ENCODE peak calls at places on chromosomes 11 and 22, in eight cellular contexts. One of them, this sample, is unnamed.

GRCh38 chr11:1559103-1559951 is 12.7 kb downstream of the DUSP8 start:
- DNase-seq in neural progenitor cell: peak
- DNase-seq in GM23338: peak
- DNase-seq in HCT116: no peak
- DNase-seq in SK-N-SH: peak
- DNase-seq in hepatocyte: peak
- DNase-seq in PC-3: peak
- DNase-seq in MM.1S: no peak
- DNase-seq in this sample: no peak

GRCh38 chr11:34614334-34615113 is 6.4 kb upstream of the EHF start:
- DNase-seq in neural progenitor cell: no peak
- DNase-seq in GM23338: no peak
- DNase-seq in HCT116: no peak
- DNase-seq in SK-N-SH: no peak
- DNase-seq in hepatocyte: no peak
- DNase-seq in PC-3: no peak
- DNase-seq in MM.1S: no peak
- DNase-seq in this sample: no peak

GRCh38 chr22:49514211-49514610 is 313.5 kb downstream of the BRD1 start:
- DNase-seq in neural progenitor cell: no peak
- DNase-seq in GM23338: no peak
- DNase-seq in HCT116: no peak
- DNase-seq in SK-N-SH: no peak
- DNase-seq in hepatocyte: no peak
- DNase-seq in PC-3: no peak
- DNase-seq in MM.1S: no peak
- DNase-seq in this sample: no peak

GRCh38 chr22:46731246-46732040 is 6.6 kb downstream of the CERK start:
- DNase-seq in neural progenitor cell: peak
- DNase-seq in GM23338: peak
- DNase-seq in HCT116: no peak
- DNase-seq in SK-N-SH: peak
- DNase-seq in hepatocyte: peak
- DNase-seq in PC-3: no peak
- DNase-seq in MM.1S: no peak
- DNase-seq in this sample: no peak

GRCh38 chr11:63896071-63896470 is 20.9 kb downstream of the RCOR2 start:
- DNase-seq in neural progenitor cell: no peak
- DNase-seq in GM23338: no peak
- DNase-seq in HCT116: no peak
- DNase-seq in SK-N-SH: no peak
- DNase-seq in hepatocyte: no peak
- DNase-seq in PC-3: no peak
- DNase-seq in MM.1S: no peak
- DNase-seq in this sample: no peak

GRCh38 chr11:21861314-21861713 is 331.6 kb upstream of the ANO5 start:
- DNase-seq in neural progenitor cell: peak
- DNase-seq in GM23338: peak
- DNase-seq in HCT116: no peak
- DNase-seq in SK-N-SH: no peak
- DNase-seq in hepatocyte: no peak
- DNase-seq in PC-3: no peak
- DNase-seq in MM.1S: no peak
- DNase-seq in this sample: no peak

GRCh38 chr11:70073881-70074371 is 4.2 kb upstream of the ANO1 start:
- DNase-seq in neural progenitor cell: no peak
- DNase-seq in GM23338: peak
- DNase-seq in HCT116: no peak
- DNase-seq in SK-N-SH: no peak
- DNase-seq in hepatocyte: no peak
- DNase-seq in PC-3: peak
- DNase-seq in MM.1S: no peak
- DNase-seq in this sample: no peak

GRCh38 chr22:43923631-43924548 is at the start of gene PNPLA3:
- DNase-seq in neural progenitor cell: peak
- DNase-seq in GM23338: peak
- DNase-seq in HCT116: peak
- DNase-seq in SK-N-SH: peak
- DNase-seq in hepatocyte: peak
- DNase-seq in PC-3: peak
- DNase-seq in MM.1S: no peak
- DNase-seq in this sample: no peak

GRCh38 chr11:77189588-77190210 is 61.7 kb downstream of the MYO7A start:
- DNase-seq in neural progenitor cell: no peak
- DNase-seq in GM23338: no peak
- DNase-seq in HCT116: no peak
- DNase-seq in SK-N-SH: no peak
- DNase-seq in hepatocyte: no peak
- DNase-seq in PC-3: no peak
- DNase-seq in MM.1S: no peak
- DNase-seq in this sample: no peak

GRCh38 chr11:64250875-64251721 is at the start of gene PLCB3:
- DNase-seq in neural progenitor cell: peak
- DNase-seq in GM23338: peak
- DNase-seq in HCT116: no peak
- DNase-seq in SK-N-SH: peak
- DNase-seq in hepatocyte: peak
- DNase-seq in PC-3: peak
- DNase-seq in MM.1S: peak
- DNase-seq in this sample: peak

DNA sequence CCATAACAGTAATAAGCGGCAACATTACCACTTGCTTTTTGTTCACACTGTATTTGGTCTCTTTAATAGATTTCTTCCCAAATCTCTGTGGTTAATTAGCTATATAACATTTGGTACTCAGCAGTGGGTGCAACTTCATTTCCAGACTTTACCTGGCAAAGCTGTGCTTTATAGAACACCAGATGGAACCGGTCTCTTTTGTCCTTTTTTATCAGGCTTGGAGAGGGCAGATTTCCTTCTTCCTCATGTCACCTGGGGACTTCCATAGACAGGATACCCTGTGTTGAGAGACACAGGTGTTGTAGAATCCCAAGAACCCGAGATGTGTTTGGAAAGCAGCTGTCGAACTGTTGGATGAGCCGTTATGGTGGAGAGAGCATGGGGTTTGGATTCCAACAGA is 393.7 kb downstream of the NTM start:
- DNase-seq in neural progenitor cell: no peak
- DNase-seq in GM23338: no peak
- DNase-seq in HCT116: no peak
- DNase-seq in SK-N-SH: no peak
- DNase-seq in hepatocyte: no peak
- DNase-seq in PC-3: no peak
- DNase-seq in MM.1S: no peak
- DNase-seq in this sample: no peak
- H2AFZ ChIP-seq in neural progenitor cell: no peak
- H2AFZ ChIP-seq in GM23338: no peak
- H2AFZ ChIP-seq in HCT116: no peak
- H2AFZ ChIP-seq in SK-N-SH: no peak
- H2AFZ ChIP-seq in hepatocyte: no peak
- H2AFZ ChIP-seq in PC-3: no peak
- H2AFZ ChIP-seq in MM.1S: no peak
- H2AFZ ChIP-seq in this sample: no peak

GRCh38 chr22:45656577-45656976 is 15.1 kb upstream of the ATXN10 start:
- DNase-seq in neural progenitor cell: no peak
- DNase-seq in GM23338: no peak
- DNase-seq in HCT116: no peak
- DNase-seq in SK-N-SH: no peak
- DNase-seq in hepatocyte: no peak
- DNase-seq in PC-3: no peak
- DNase-seq in MM.1S: no peak
- DNase-seq in this sample: no peak

GRCh38 chr22:45651931-45652528 is 19.6 kb upstream of the ATXN10 start:
- DNase-seq in neural progenitor cell: no peak
- DNase-seq in GM23338: no peak
- DNase-seq in HCT116: no peak
- DNase-seq in SK-N-SH: no peak
- DNase-seq in hepatocyte: no peak
- DNase-seq in PC-3: no peak
- DNase-seq in MM.1S: no peak
- DNase-seq in this sample: no peak

DNA sequence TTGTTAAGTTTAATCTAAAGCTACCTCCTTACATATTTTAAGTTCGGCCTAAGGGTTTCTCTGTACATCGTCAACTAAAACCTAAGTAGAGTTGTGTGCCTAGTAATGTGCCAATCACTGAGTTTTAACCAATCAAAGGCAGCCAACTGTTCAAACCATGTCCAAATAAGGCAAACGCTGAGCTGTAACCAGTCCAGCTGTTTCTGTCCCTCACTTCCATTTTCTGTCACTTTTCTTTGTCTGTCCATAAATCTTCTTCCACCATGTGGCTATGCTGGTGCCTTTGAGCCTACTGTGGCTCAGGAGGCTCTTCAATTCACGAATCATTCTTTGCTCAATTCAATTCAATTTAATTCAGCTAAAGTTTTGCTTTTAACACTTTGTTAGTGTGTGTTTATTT is 13.9 kb upstream of the ATXN10 start:
- DNase-seq in neural progenitor cell: no peak
- DNase-seq in GM23338: no peak
- DNase-seq in HCT116: no peak
- DNase-seq in SK-N-SH: no peak
- DNase-seq in hepatocyte: no peak
- DNase-seq in PC-3: no peak
- DNase-seq in MM.1S: no peak
- DNase-seq in this sample: no peak
- TF ChIP-seq CTCF in neural progenitor cell: no peak
- TF ChIP-seq CTCF in GM23338: no peak
- TF ChIP-seq CTCF in HCT116: no peak
- TF ChIP-seq CTCF in SK-N-SH: no peak
- TF ChIP-seq CTCF in hepatocyte: no peak
- TF ChIP-seq CTCF in PC-3: no peak
- TF ChIP-seq CTCF in MM.1S: no peak
- TF ChIP-seq CTCF in this sample: no peak

GRCh38 chr11:130427049-130427388 is 1.4 kb downstream of the ADAMTS8 start:
- DNase-seq in neural progenitor cell: no peak
- DNase-seq in GM23338: no peak
- DNase-seq in HCT116: no peak
- DNase-seq in SK-N-SH: no peak
- DNase-seq in hepatocyte: no peak
- DNase-seq in PC-3: no peak
- DNase-seq in MM.1S: no peak
- DNase-seq in this sample: no peak
- TF ChIP-seq EZH2phosphoT487 in neural progenitor cell: no peak
- TF ChIP-seq EZH2phosphoT487 in GM23338: no peak
- TF ChIP-seq EZH2phosphoT487 in HCT116: no peak
- TF ChIP-seq EZH2phosphoT487 in SK-N-SH: no peak
- TF ChIP-seq EZH2phosphoT487 in hepatocyte: no peak
- TF ChIP-seq EZH2phosphoT487 in PC-3: peak
- TF ChIP-seq EZH2phosphoT487 in MM.1S: no peak
- TF ChIP-seq EZH2phosphoT487 in this sample: no peak

GRCh38 chr11:116168459-116168787 is 604.4 kb downstream of the BUD13 start:
- DNase-seq in neural progenitor cell: no peak
- DNase-seq in GM23338: no peak
- DNase-seq in HCT116: no peak
- DNase-seq in SK-N-SH: no peak
- DNase-seq in hepatocyte: no peak
- DNase-seq in PC-3: no peak
- DNase-seq in MM.1S: no peak
- DNase-seq in this sample: no peak

GRCh38 chr11:116172156-116172555 is 600.6 kb downstream of the BUD13 start:
- DNase-seq in neural progenitor cell: no peak
- DNase-seq in GM23338: no peak
- DNase-seq in HCT116: no peak
- DNase-seq in SK-N-SH: no peak
- DNase-seq in hepatocyte: no peak
- DNase-seq in PC-3: no peak
- DNase-seq in MM.1S: no peak
- DNase-seq in this sample: no peak

GRCh38 chr11:116169776-116170175 is 603.0 kb downstream of the BUD13 start:
- DNase-seq in neural progenitor cell: no peak
- DNase-seq in GM23338: no peak
- DNase-seq in HCT116: no peak
- DNase-seq in SK-N-SH: no peak
- DNase-seq in hepatocyte: no peak
- DNase-seq in PC-3: no peak
- DNase-seq in MM.1S: no peak
- DNase-seq in this sample: no peak

GRCh38 chr11:116171271-116172140 is 601.3 kb downstream of the BUD13 start:
- DNase-seq in neural progenitor cell: no peak
- DNase-seq in GM23338: no peak
- DNase-seq in HCT116: no peak
- DNase-seq in SK-N-SH: no peak
- DNase-seq in hepatocyte: no peak
- DNase-seq in PC-3: no peak
- DNase-seq in MM.1S: no peak
- DNase-seq in this sample: no peak

DNA sequence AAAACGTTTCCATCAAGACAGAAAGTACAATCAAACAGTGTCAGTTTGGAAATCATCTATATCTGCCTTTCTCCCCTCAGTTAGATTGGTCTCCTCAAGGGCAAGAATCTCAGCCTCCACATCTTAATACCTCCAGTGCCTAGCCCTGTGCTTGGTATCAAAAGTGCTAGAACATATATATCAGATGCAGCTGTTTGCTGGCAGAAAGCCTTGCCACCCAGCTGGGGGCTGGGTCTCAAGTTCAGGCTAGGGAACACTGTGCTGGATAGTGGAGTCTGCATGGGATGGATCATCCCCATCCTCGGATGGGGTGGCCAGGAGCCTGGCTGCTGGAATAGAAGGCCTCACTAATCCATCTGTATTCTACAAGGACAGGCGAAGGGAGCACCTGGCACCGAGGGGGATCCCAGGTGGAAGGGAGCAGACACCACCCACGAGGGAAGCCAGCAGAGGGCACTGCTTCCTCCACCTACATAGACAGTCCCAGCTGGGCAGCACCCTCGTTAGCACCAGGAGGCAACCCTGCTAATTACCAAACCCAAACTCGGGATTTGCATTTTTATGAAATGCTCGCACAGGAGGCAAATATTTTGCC is 602.2 kb downstream of the BUD13 start:
- DNase-seq in neural progenitor cell: no peak
- DNase-seq in GM23338: peak
- DNase-seq in HCT116: no peak
- DNase-seq in SK-N-SH: peak
- DNase-seq in hepatocyte: no peak
- DNase-seq in PC-3: no peak
- DNase-seq in MM.1S: no peak
- DNase-seq in this sample: peak
- H2AFZ ChIP-seq in neural progenitor cell: no peak
- H2AFZ ChIP-seq in GM23338: no peak
- H2AFZ ChIP-seq in HCT116: no peak
- H2AFZ ChIP-seq in SK-N-SH: no peak
- H2AFZ ChIP-seq in hepatocyte: no peak
- H2AFZ ChIP-seq in PC-3: no peak
- H2AFZ ChIP-seq in MM.1S: no peak
- H2AFZ ChIP-seq in this sample: no peak